ENCODE peak calls at places on chromosomes 2 and 18, in ten cellular contexts. L is tibial artery, S is right atrium auricular region, Q is transverse colon, W is right cardiac atrium, Y is left ventricle myocardium inferior, Z is esophagus squamous epithelium, D is body of pancreas, M is esophagus muscularis mucosa, P is heart right ventricle. G is an unnamed sample. For H3K4me1, the result is how much of the 10 kb centered on the place peaks cover.

GRCh38 chr2:159045545-159046454 is 77.4 kb downstream of the TANC1 start:
- DNase-seq in Q (no peak), L (no peak), S (no peak), M (no peak), Y (no peak), Z (no peak), D (no peak), W (no peak), P (no peak), G (no peak)

GRCh38 chr2:173991857-173992588 is 26.9 kb upstream of the SP3 start:
- DNase-seq in Y (peak), Z (no peak), D (peak), L (peak), Q (peak), M (no peak), P (peak), S (peak), W (peak), G (peak)

GRCh38 chr2:157444643-157445040 is 753 bp upstream of the CYTIP start:
- DNase-seq in Z (no peak), Q (no peak), Y (no peak), W (no peak), L (no peak), M (no peak), D (no peak), P (no peak), S (no peak), G (no peak)

GRCh38 chr18:58058720-58059119 is 14.7 kb downstream of the NEDD4L start:
- DNase-seq in S (no peak), Y (no peak), P (no peak), D (no peak), L (no peak), Q (no peak), W (no peak), M (no peak), Z (no peak), G (no peak)

GRCh38 chr2:240663791-240664190 is 18.9 kb downstream of the AQP12B start:
- DNase-seq in Y (no peak), Z (no peak), Q (no peak), S (no peak), M (peak), L (no peak), P (no peak), D (no peak), W (no peak), G (no peak)

GRCh38 chr2:38690499-38691420 is 24.8 kb downstream of the GALM start:
- DNase-seq in M (no peak), W (no peak), P (no peak), L (no peak), S (no peak), Z (no peak), D (peak), Q (peak), Y (no peak), G (no peak)

GRCh38 chr2:63064197-63064596 is 13.6 kb downstream of the OTX1 start:
- DNase-seq in S (no peak), Q (no peak), P (no peak), M (no peak), L (no peak), Z (no peak), Y (no peak), D (no peak), W (no peak), G (no peak)

GRCh38 chr2:222714361-222715256 is 43.2 kb downstream of the MOGAT1 start:
- DNase-seq in L (no peak), M (no peak), W (peak), Q (no peak), Z (no peak), D (peak), Y (peak), S (no peak), P (peak), G (no peak)

GRCh38 chr18:8982416-8983183 is 119.9 kb upstream of the NDUFV2 start:
- DNase-seq in P (peak), W (no peak), Q (peak), L (no peak), M (no peak), Y (no peak), S (no peak), Z (no peak), D (peak), G (no peak)

GRCh38 chr2:121748202-121748601 is 7.2 kb upstream of the TSN start:
- DNase-seq in Z (no peak), W (no peak), Y (no peak), D (peak), M (no peak), Q (no peak), L (no peak), P (no peak), S (no peak), G (no peak)

GRCh38 chr2:43132523-43133301 is 93.7 kb downstream of the ZFP36L2 start:
- DNase-seq in M (no peak), D (no peak), Y (no peak), W (no peak), Q (no peak), L (no peak), P (no peak), Z (no peak), S (no peak), G (no peak)

GRCh38 chr2:203728321-203728720 is 21.9 kb downstream of the CD28 start:
- DNase-seq in M (no peak), P (no peak), S (no peak), D (no peak), Z (no peak), Q (no peak), Y (no peak), L (no peak), W (no peak), G (no peak)

GRCh38 chr2:10369269-10370255 is 66.9 kb downstream of the HPCAL1 start:
- DNase-seq in Y (no peak), W (no peak), L (no peak), S (no peak), M (no peak), Q (peak), P (no peak), D (peak), Z (no peak), G (no peak)

GRCh38 chr2:133865141-133865540 is 296.9 kb upstream of the NCKAP5 start:
- DNase-seq in Y (no peak), S (no peak), M (no peak), Q (no peak), Z (no peak), D (no peak), L (no peak), P (no peak), W (no peak), G (no peak)

GRCh38 chr2:26344581-26345283 is 1.2 kb upstream of the SELENOI start:
- DNase-seq in P (no peak), Q (peak), M (no peak), L (no peak), S (no peak), Z (no peak), Y (no peak), D (peak), W (no peak), G (no peak)

GRCh38 chr2:232949016-232949415 is 64.0 kb downstream of the NGEF start:
- DNase-seq in D (no peak), S (no peak), P (no peak), Q (no peak), M (no peak), Y (no peak), Z (no peak), W (no peak), L (no peak), G (no peak)

GRCh38 chr18:38047820-38048219 is 482.2 kb upstream of the CELF4 start:
- DNase-seq in Z (no peak), Y (no peak), D (no peak), W (no peak), Q (no peak), M (no peak), S (no peak), P (no peak), L (no peak), G (no peak)

GRCh38 chr2:62939735-62940491 is 110.7 kb upstream of the OTX1 start:
- DNase-seq in S (no peak), L (no peak), Y (no peak), P (no peak), Z (no peak), M (no peak), Q (no peak), W (no peak), D (no peak), G (no peak)

GRCh38 chr2:102301867-102302362 is 9.4 kb upstream of the IL1RL1 start:
- DNase-seq in L (no peak), P (peak), Q (peak), D (no peak), Z (no peak), M (no peak), W (no peak), S (no peak), Y (no peak), G (no peak)

GRCh38 chr18:76657428-76657827 is 162.4 kb upstream of the ZNF516 start:
- DNase-seq in P (no peak), Z (no peak), L (no peak), Y (no peak), S (no peak), D (no peak), W (no peak), M (no peak), Q (no peak), G (no peak)

GRCh38 chr18:3593381-3593903 is 143.5 kb downstream of the TGIF1 start:
- DNase-seq in M (no peak), Y (no peak), D (no peak), S (peak), P (no peak), W (peak), Z (no peak), Q (no peak), L (no peak), G (no peak)

GRCh38 chr2:48278590-48278989 is 251.4 kb upstream of the STON1 start:
- DNase-seq in P (no peak), S (no peak), Q (no peak), W (no peak), Y (no peak), L (no peak), Z (no peak), D (no peak), M (no peak), G (no peak)

GRCh38 chr18:28736223-28736622 is 559.3 kb upstream of the CDH2 start:
- DNase-seq in Q (no peak), M (no peak), S (no peak), W (no peak), D (no peak), Y (no peak), L (no peak), Z (no peak), P (no peak), G (no peak)

GRCh38 chr2:121147766-121148165 is 137.2 kb downstream of the TFCP2L1 start:
- DNase-seq in Q (no peak), D (no peak), L (no peak), Y (no peak), W (no peak), Z (no peak), S (no peak), P (no peak), M (no peak), G (no peak)

GRCh38 chr2:236872015-236872414 is 213.7 kb upstream of the COPS8 start:
- DNase-seq in L (no peak), P (no peak), M (peak), D (no peak), W (no peak), S (peak), Z (no peak), Y (no peak), Q (no peak), G (peak)

GRCh38 chr2:43149482-43150107 is 76.8 kb downstream of the ZFP36L2 start:
- DNase-seq in M (no peak), W (no peak), Y (no peak), Z (no peak), D (no peak), P (no peak), L (no peak), Q (no peak), S (no peak), G (no peak)

GRCh38 chr18:79612291-79613108 is 67.1 kb upstream of the CTDP1 start:
- DNase-seq in Y (no peak), Z (no peak), M (no peak), Q (no peak), W (no peak), L (peak), S (no peak), D (peak), P (no peak), G (peak)

GRCh38 chr2:212549463-212549862 is 10.9 kb upstream of the ERBB4 start:
- DNase-seq in Y (no peak), Z (no peak), W (no peak), M (no peak), L (no peak), S (no peak), D (no peak), Q (no peak), P (no peak), G (no peak)

GRCh38 chr2:127197475-127198385 is 22.4 kb downstream of the CYP27C1 start:
- DNase-seq in Y (peak), Q (peak), D (peak), S (peak), L (no peak), W (peak), P (peak), M (peak), Z (no peak), G (peak)

GRCh38 chr2:12709207-12709522 is 7.6 kb upstream of the TRIB2 start:
- DNase-seq in Z (no peak), Y (no peak), P (no peak), Q (no peak), D (no peak), S (no peak), M (no peak), L (no peak), W (no peak), G (no peak)

GRCh38 chr18:741931-742512 is 29.6 kb upstream of the ENOSF1 start:
- DNase-seq in P (no peak), S (no peak), D (no peak), M (no peak), Q (no peak), Z (no peak), L (no peak), Y (no peak), W (no peak), G (no peak)

GRCh38 chr2:152344561-152345195 is 9.7 kb downstream of the FMNL2 start:
- DNase-seq in S (no peak), M (no peak), P (no peak), Y (no peak), L (no peak), D (no peak), Q (no peak), W (no peak), Z (no peak), G (no peak)

GRCh38 chr2:165693838-165694237 is 100.2 kb downstream of the GALNT3 start:
- DNase-seq in L (no peak), P (no peak), Q (no peak), D (no peak), Y (no peak), W (no peak), S (no peak), Z (no peak), M (no peak), G (no peak)

GRCh38 chr2:215015421-215015820 is 123.0 kb downstream of the ABCA12 start:
- DNase-seq in L (no peak), M (no peak), Y (no peak), Q (no peak), D (no peak), Z (no peak), P (no peak), W (no peak), S (no peak), G (no peak)

GRCh38 chr2:232456296-232457120 is 555 bp downstream of the ALPI start:
- DNase-seq in W (no peak), M (no peak), S (no peak), L (no peak), Q (no peak), Y (no peak), D (no peak), Z (no peak), P (no peak), G (no peak)

GRCh38 chr2:236642584-236643291 is 73.1 kb downstream of the ACKR3 start:
- DNase-seq in D (peak), Y (peak), L (peak), W (peak), Z (no peak), Q (peak), M (peak), S (peak), P (peak), G (no peak)

GRCh38 chr18:45384137-45384998 is 230.9 kb upstream of the SLC14A2 start:
- DNase-seq in P (peak), S (no peak), M (no peak), Q (peak), D (peak), L (peak), W (peak), Z (no peak), Y (no peak), G (peak)

GRCh38 chr2:172287605-172288326 is 139.6 kb upstream of the ITGA6 start:
- DNase-seq in D (no peak), M (no peak), L (no peak), Y (no peak), Z (no peak), W (no peak), P (no peak), S (no peak), Q (no peak), G (no peak)
- H3K27ac ChIP-seq in D (no peak), M (no peak), L (no peak), Y (peak), Z (no peak), W (no peak), P (no peak), S (no peak), Q (no peak), G (no peak)

GRCh38 chr2:160345102-160345501 is 145.0 kb upstream of the ITGB6 start:
- DNase-seq in S (no peak), M (no peak), P (no peak), Y (no peak), D (no peak), W (no peak), L (no peak), Q (no peak), Z (no peak), G (no peak)

GRCh38 chr2:160339291-160339690 is 139.2 kb upstream of the ITGB6 start:
- DNase-seq in P (no peak), L (no peak), W (no peak), S (no peak), M (no peak), Z (no peak), Q (no peak), D (no peak), Y (no peak), G (no peak)

GRCh38 chr2:160347269-160347863 is 146.2 kb downstream of the RBMS1 start:
- DNase-seq in Q (no peak), S (no peak), D (no peak), Y (no peak), W (no peak), M (no peak), L (no peak), P (no peak), Z (no peak), G (no peak)

GRCh38 chr2:160339726-160340125 is 139.7 kb upstream of the ITGB6 start:
- DNase-seq in M (no peak), Y (no peak), P (no peak), Z (no peak), L (no peak), D (no peak), S (no peak), W (no peak), Q (no peak), G (no peak)

DNA sequence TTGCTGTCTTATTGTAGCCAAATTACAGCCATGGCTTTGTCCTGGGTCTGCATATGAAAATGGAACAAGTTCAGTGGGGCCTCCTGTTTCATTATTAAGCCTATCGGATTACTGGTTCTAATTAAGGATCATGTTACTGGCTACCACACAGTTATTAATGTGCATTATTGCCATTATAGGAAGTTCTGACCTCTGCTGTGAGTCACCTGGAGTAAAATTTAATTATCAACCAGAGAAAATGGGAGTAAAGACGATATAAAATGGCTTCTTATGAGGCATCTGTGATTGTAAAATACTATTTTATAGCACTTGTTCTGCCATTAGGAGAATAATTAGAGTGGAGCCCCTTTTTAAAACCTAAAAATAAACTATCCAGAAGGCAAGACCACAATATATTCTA is 143.3 kb upstream of the ITGB6 start:
- DNase-seq in D (no peak), P (no peak), Y (no peak), Q (no peak), W (no peak), M (no peak), S (no peak), Z (no peak), L (no peak), G (no peak)
- H3K4me1 ChIP-seq in D (under half), P (half or more), Y (half or more), Q (under half), W (under half), M (under half), S (half or more), Z (under half), L (under half), G (under half)

GRCh38 chr2:46814160-46814559 is 101.4 kb downstream of the MCFD2 start:
- DNase-seq in Y (peak), P (peak), W (peak), S (peak), Q (peak), D (peak), Z (no peak), L (peak), M (peak), G (peak)
- H3K27ac ChIP-seq in Y (peak), P (peak), W (peak), S (peak), Q (peak), D (peak), Z (peak), L (peak), M (peak), G (no peak)

GRCh38 chr2:55052087-55053061 is 2.1 kb upstream of the RTN4 start:
- DNase-seq in P (no peak), S (no peak), D (no peak), L (no peak), Z (no peak), M (no peak), Y (no peak), Q (no peak), W (no peak), G (no peak)

GRCh38 chr2:55054076-55054475 is 3.8 kb upstream of the RTN4 start:
- DNase-seq in L (no peak), Y (no peak), W (no peak), P (no peak), D (no peak), M (no peak), S (no peak), Z (no peak), Q (no peak), G (no peak)

GRCh38 chr2:55056024-55056521 is 5.8 kb upstream of the RTN4 start:
- DNase-seq in S (no peak), Z (no peak), M (no peak), L (peak), D (no peak), W (no peak), P (no peak), Y (no peak), Q (no peak), G (no peak)

GRCh38 chr2:55057474-55057873 is 7.2 kb upstream of the RTN4 start:
- DNase-seq in Z (no peak), M (no peak), L (no peak), Q (no peak), S (no peak), D (no peak), P (no peak), W (no peak), Y (no peak), G (no peak)

GRCh38 chr2:55054476-55054875 is 4.2 kb upstream of the RTN4 start:
- DNase-seq in Z (no peak), Y (no peak), Q (no peak), S (no peak), W (no peak), M (no peak), L (no peak), D (no peak), P (no peak), G (no peak)
- H3K4me1 ChIP-seq in Z (under half), Y (under half), Q (under half), S (under half), W (under half), M (under half), L (under half), D (under half), P (under half), G (under half)

DNA sequence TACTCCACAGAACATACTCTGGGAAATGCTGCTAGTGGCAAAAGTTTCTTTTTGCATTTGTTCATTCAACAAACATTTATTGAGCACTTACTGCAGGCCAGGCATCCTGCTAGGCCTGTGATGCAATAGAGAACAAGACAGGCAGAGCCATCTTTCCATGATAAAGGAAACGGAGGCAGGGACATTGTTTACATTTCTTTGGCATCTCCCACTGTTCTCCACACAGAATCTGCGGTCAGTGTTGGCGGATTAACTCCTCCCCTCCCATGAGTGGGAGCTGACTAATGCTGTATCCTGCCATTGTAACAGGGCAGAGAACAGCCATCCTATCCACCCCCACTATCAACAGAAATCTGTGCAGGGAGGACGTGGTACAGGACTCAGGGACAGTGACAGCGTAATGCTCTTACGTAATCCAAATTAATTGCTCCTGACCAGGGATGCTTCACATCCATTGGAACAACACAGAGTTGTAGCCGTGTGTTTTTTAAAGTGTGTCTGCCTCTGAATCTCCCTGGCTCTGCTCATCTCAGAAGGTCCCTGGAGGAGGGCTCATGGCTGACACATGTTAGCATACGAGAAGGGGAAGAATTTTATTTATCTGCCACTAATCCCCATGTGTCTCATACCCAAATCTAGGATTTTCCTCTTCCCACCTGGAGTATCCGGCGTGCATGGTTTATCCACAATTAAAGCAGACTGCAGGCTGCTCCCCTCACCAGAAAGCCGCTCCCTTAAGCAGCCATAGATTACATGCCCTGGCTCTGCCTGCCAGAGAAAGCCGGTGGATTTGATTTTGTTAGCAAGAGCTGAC is 32.3 kb downstream of the STEAP3 start:
- DNase-seq in Z (no peak), S (no peak), W (no peak), L (no peak), Y (no peak), M (no peak), Q (no peak), D (no peak), P (no peak), G (no peak)
- H3K27ac ChIP-seq in Z (no peak), S (no peak), W (no peak), L (no peak), Y (no peak), M (no peak), Q (no peak), D (no peak), P (no peak), G (no peak)

GRCh38 chr2:28336993-28337627 is 55.5 kb upstream of the FOSL2 start:
- DNase-seq in Z (no peak), Y (no peak), L (no peak), Q (no peak), W (no peak), P (no peak), S (no peak), M (no peak), D (no peak), G (no peak)
- H3K4me1 ChIP-seq in Z (under half), Y (half or more), L (half or more), Q (under half), W (under half), P (under half), S (half or more), M (under half), D (under half), G (half or more)